ENCODE peak calls at places on chromosomes 7 and 10, in ten cellular contexts. G is tibial nerve; E is CD4-positive, alpha-beta T cell; Q is AG20443; V is NCI-H1092; R is NCI-H2107; W is tibial artery; M is natural killer cell treated with Interleukin-12 subunit alpha and Interleukin-12 subunit beta and Interleukin-15 and Interleukin-18, amount 100 ng/mL, for 72 hours; I is heart right ventricle; A is left ventricle myocardium superior. K is an unnamed sample.

GRCh38 chr7:17965600-17965999 is 25.3 kb upstream of the SNX13 start:
- DNase-seq in R (no peak), M (no peak), Q (no peak), G (no peak), A (no peak), I (no peak), E (no peak), V (no peak), W (no peak), K (no peak)

GRCh38 chr10:127827354-127828140 is 65.2 kb downstream of the CLRN3 start:
- DNase-seq in W (no peak), R (no peak), M (no peak), Q (no peak), G (no peak), E (no peak), A (no peak), V (no peak), I (no peak), K (no peak)

GRCh38 chr7:156166692-156167416 is 354.6 kb upstream of the SHH start:
- DNase-seq in I (no peak), V (no peak), Q (no peak), E (no peak), W (no peak), G (no peak), M (no peak), A (no peak), R (no peak), K (no peak)

GRCh38 chr7:144820557-144820956 is 15.3 kb downstream of the TPK1 start:
- DNase-seq in I (no peak), E (no peak), R (no peak), Q (no peak), M (no peak), V (no peak), W (no peak), A (no peak), G (no peak), K (no peak)

GRCh38 chr7:139811106-139811505 is 18.0 kb upstream of the TBXAS1 start:
- DNase-seq in E (no peak), A (no peak), Q (no peak), W (no peak), I (no peak), R (no peak), V (no peak), M (no peak), G (no peak), K (no peak)

GRCh38 chr7:139016931-139017511 is 18.8 kb downstream of the ZC3HAV1L start:
- DNase-seq in Q (peak), W (peak), E (peak), I (peak), M (no peak), R (peak), V (peak), G (peak), A (peak), K (peak)

GRCh38 chr7:88337556-88337955 is 30.9 kb upstream of the STEAP4 start:
- DNase-seq in V (no peak), Q (peak), A (no peak), I (no peak), W (no peak), M (no peak), R (no peak), E (no peak), G (no peak), K (no peak)

GRCh38 chr7:112058654-112059053 is 147.5 kb downstream of the DOCK4 start:
- DNase-seq in W (no peak), I (no peak), E (no peak), A (no peak), R (no peak), V (no peak), Q (no peak), G (no peak), M (no peak), K (no peak)

GRCh38 chr7:77536017-77536412 is 1.1 kb upstream of the PTPN12 start:
- DNase-seq in I (no peak), W (no peak), E (no peak), M (no peak), Q (no peak), G (no peak), V (peak), R (no peak), A (no peak), K (no peak)

GRCh38 chr7:104845541-104845940 is 168.5 kb upstream of the KMT2E start:
- DNase-seq in M (no peak), V (no peak), Q (no peak), W (no peak), R (no peak), G (no peak), I (no peak), A (no peak), E (no peak), K (no peak)

GRCh38 chr7:143387156-143387975 is 6.2 kb downstream of the ZYX start:
- DNase-seq in R (no peak), A (peak), V (no peak), I (no peak), M (peak), Q (no peak), G (no peak), W (no peak), E (no peak), K (no peak)

GRCh38 chr10:113484487-113484886 is 68.4 kb upstream of the HABP2 start:
- DNase-seq in R (no peak), G (no peak), V (no peak), A (no peak), I (no peak), Q (no peak), E (no peak), M (no peak), W (no peak), K (no peak)

GRCh38 chr10:128928231-128928836 is 538.7 kb upstream of the MGMT start:
- DNase-seq in Q (no peak), R (no peak), G (no peak), V (no peak), A (no peak), W (no peak), I (no peak), M (no peak), E (no peak), K (no peak)

GRCh38 chr10:103614511-103615158 is 121.1 kb downstream of the NEURL1 start:
- DNase-seq in R (no peak), E (no peak), M (no peak), A (peak), I (peak), G (no peak), Q (no peak), V (no peak), W (no peak), K (no peak)

GRCh38 chr10:16242859-16243613 is 193.8 kb upstream of the PTER start:
- DNase-seq in I (no peak), A (no peak), G (no peak), E (no peak), R (no peak), W (no peak), M (no peak), V (no peak), Q (no peak), K (peak)

GRCh38 chr10:5551531-5552375 is 27.0 kb downstream of the CALML3 start:
- DNase-seq in I (no peak), E (peak), G (no peak), V (no peak), W (peak), Q (no peak), M (peak), A (no peak), R (no peak), K (no peak)

GRCh38 chr7:159158888-159159405 is 14.3 kb upstream of the VIPR2 start:
- DNase-seq in G (no peak), W (no peak), V (no peak), Q (no peak), R (no peak), E (no peak), I (no peak), A (no peak), M (no peak), K (no peak)

GRCh38 chr10:59895629-59896116 is 10.7 kb downstream of the CCDC6 start:
- DNase-seq in M (no peak), W (no peak), R (no peak), I (no peak), G (no peak), V (no peak), A (peak), Q (no peak), E (no peak), K (no peak)

GRCh38 chr10:1464866-1465265 is 272.5 kb downstream of the ADARB2 start:
- DNase-seq in A (no peak), M (no peak), I (no peak), R (no peak), E (no peak), V (no peak), G (no peak), Q (no peak), W (no peak), K (no peak)

GRCh38 chr10:30417301-30417700 is 16.7 kb upstream of the MAP3K8 start:
- DNase-seq in G (no peak), Q (no peak), V (no peak), M (no peak), I (no peak), W (no peak), R (no peak), E (no peak), A (no peak), K (no peak)

GRCh38 chr10:34333513-34333912 is 481.6 kb downstream of the PARD3 start:
- DNase-seq in M (no peak), G (no peak), I (no peak), R (no peak), E (no peak), Q (no peak), V (no peak), W (no peak), A (no peak), K (no peak)

GRCh38 chr7:128790297-128791037 is 1.3 kb upstream of the CCDC136 start:
- DNase-seq in V (no peak), R (no peak), I (no peak), Q (no peak), E (no peak), W (no peak), M (no peak), A (no peak), G (no peak), K (peak)

GRCh38 chr10:94219829-94220228 is 142.9 kb downstream of the NOC3L start:
- DNase-seq in R (no peak), M (no peak), V (no peak), Q (no peak), E (no peak), W (no peak), A (no peak), I (no peak), G (no peak), K (no peak)

GRCh38 chr10:43211030-43211429 is 55.8 kb downstream of the RASGEF1A start:
- DNase-seq in R (no peak), W (no peak), V (no peak), A (peak), Q (no peak), M (no peak), G (no peak), E (no peak), I (no peak), K (no peak)

GRCh38 chr7:12436896-12437535 is 33.4 kb upstream of the VWDE start:
- DNase-seq in W (no peak), G (no peak), E (no peak), A (no peak), Q (peak), I (no peak), R (peak), V (peak), M (no peak), K (peak)

GRCh38 chr7:20284398-20285143 is 46.1 kb upstream of the ITGB8 start:
- DNase-seq in E (no peak), Q (no peak), M (no peak), I (no peak), W (no peak), R (no peak), V (no peak), A (no peak), G (no peak), K (no peak)